ENCODE peak calls at places on chromosomes 5 and 9, in five cellular contexts. Q is IMR-90, I is mesenchymal stem cell, R is H9, Z is trophoblast cell. A is an unnamed sample.
A peak's percentile ranks its signal among the peaks of the same experiment; 100 is the strongest.

GRCh38 chr5:172931001-172931536 is 28.2 kb upstream of the RPL26L1 start:
- DNase-seq in I (peak; percentile 91), Z (peak; percentile 83), Q (peak; percentile 97), R (no peak), A (no peak)

GRCh38 chr5:80346055-80346454 is 26.3 kb downstream of the SPZ1 start:
- DNase-seq in I (peak; percentile 34), R (peak; percentile 63), Q (no peak), Z (peak; percentile 53), A (no peak)

GRCh38 chr9:129888085-129888808 is 53.0 kb downstream of the USP20 start:
- DNase-seq in R (no peak), Q (no peak), I (no peak), Z (peak; percentile 26), A (no peak)

GRCh38 chr5:55634204-55634785 is 77.8 kb downstream of the SLC38A9 start:
- DNase-seq in Q (peak; percentile 15), R (no peak), I (no peak), Z (no peak), A (no peak)

GRCh38 chr5:132147663-132148062 is 74.1 kb downstream of the CSF2 start:
- DNase-seq in Q (no peak), R (no peak), I (no peak), Z (no peak), A (no peak)

GRCh38 chr5:72366324-72366976 is 46.3 kb downstream of the PTCD2 start:
- DNase-seq in R (peak; percentile 48), Z (peak; percentile 96), I (peak; percentile 71), Q (peak; percentile 80), A (peak; percentile 61)

GRCh38 chr9:84266087-84266561 is 74.4 kb downstream of the SLC28A3 start:
- DNase-seq in Q (no peak), Z (no peak), I (no peak), R (peak; percentile 77), A (no peak)

GRCh38 chr5:109917154-109917546 is 227.4 kb downstream of the MAN2A1 start:
- DNase-seq in Q (no peak), I (no peak), R (no peak), Z (no peak), A (no peak)

GRCh38 chr9:2810424-2811075 is 33.3 kb downstream of the PUM3 start:
- DNase-seq in Z (no peak), Q (no peak), I (peak; percentile 30), R (no peak), A (no peak)

GRCh38 chr9:8890695-8891094 is 1091.1 kb upstream of the DMAC1 start:
- DNase-seq in Q (no peak), Z (peak; percentile 24), R (no peak), I (no peak), A (no peak)

GRCh38 chr5:56816546-56817081 is 1.3 kb downstream of the MAP3K1 start:
- DNase-seq in Q (peak; percentile 54), R (peak; percentile 83), Z (peak; percentile 77), I (peak; percentile 79), A (peak; percentile 45)

GRCh38 chr9:126055386-126055785 is 271.2 kb upstream of the MVB12B start:
- DNase-seq in R (no peak), Z (peak; percentile 82), I (peak; percentile 26), Q (peak; percentile 17), A (no peak)

GRCh38 chr5:165405340-165405739 is 1899.9 kb downstream of the MAT2B start:
- DNase-seq in Q (no peak), I (no peak), Z (no peak), R (no peak), A (no peak)

GRCh38 chr9:129173296-129174101 is 4.6 kb downstream of the IER5L start:
- DNase-seq in Q (no peak), I (peak; percentile 73), Z (peak; percentile 16), R (no peak), A (no peak)

GRCh38 chr5:132427285-132428146 is 58.0 kb downstream of the SLC22A5 start:
- DNase-seq in R (no peak), Z (peak; percentile 71), I (no peak), Q (no peak), A (no peak)

GRCh38 chr5:65862384-65862783 is 64.0 kb upstream of the ERBIN start:
- DNase-seq in Z (peak; percentile 30), R (no peak), Q (peak; percentile 8), I (no peak), A (no peak)

GRCh38 chr5:111017731-111018130 is 53.8 kb upstream of the TSLP start:
- DNase-seq in Z (no peak), I (no peak), R (no peak), Q (peak; percentile 63), A (no peak)

GRCh38 chr9:111659706-111660105 is 1.7 kb upstream of the GNG10 start:
- DNase-seq in I (no peak), Q (no peak), R (no peak), Z (no peak), A (no peak)

GRCh38 chr5:73451218-73452130 is 2.9 kb upstream of the FOXD1 start:
- DNase-seq in Z (peak; percentile 76), I (peak; percentile 46), R (peak; percentile 66), Q (peak; percentile 59), A (no peak)

GRCh38 chr5:165138261-165138660 is 1632.8 kb downstream of the MAT2B start:
- DNase-seq in Q (no peak), R (no peak), I (peak; percentile 16), Z (no peak), A (peak; percentile 30)

GRCh38 chr5:1806199-1806598 is 5.0 kb downstream of the NDUFS6 start:
- DNase-seq in Z (no peak), R (no peak), I (no peak), Q (no peak), A (no peak)

GRCh38 chr5:33257807-33258491 is 182.8 kb upstream of the TARS1 start:
- DNase-seq in R (no peak), Z (peak; percentile 5), Q (peak; percentile 89), I (peak; percentile 68), A (no peak)

GRCh38 chr9:134182554-134183219 is 18.3 kb upstream of the RNU6ATAC start:
- DNase-seq in R (no peak), Q (peak; percentile 26), I (peak; percentile 33), Z (no peak), A (no peak)

GRCh38 chr5:79416499-79416898 is 97.4 kb downstream of the HOMER1 start:
- DNase-seq in Z (no peak), Q (peak; percentile 4), R (no peak), I (peak; percentile 38), A (no peak)

GRCh38 chr9:114884787-114885452 is 45.5 kb downstream of the TNFSF8 start:
- DNase-seq in I (peak; percentile 42), Q (peak; percentile 22), Z (no peak), R (no peak), A (no peak)

GRCh38 chr5:149424371-149425315 is 45.6 kb upstream of the IL17B start:
- DNase-seq in Z (no peak), Q (no peak), I (no peak), R (peak; percentile 92), A (no peak)

GRCh38 chr5:149425729-149426128 is 46.6 kb upstream of the IL17B start:
- DNase-seq in Z (no peak), R (no peak), Q (no peak), I (no peak), A (no peak)

GRCh38 chr5:149421834-149422233 is 42.7 kb upstream of the IL17B start:
- DNase-seq in Q (peak; percentile 70), R (no peak), I (peak; percentile 91), Z (peak; percentile 81), A (no peak)

GRCh38 chr5:149422429-149423286 is 43.6 kb upstream of the IL17B start:
- DNase-seq in I (peak; percentile 99), R (peak; percentile 70), Q (peak; percentile 95), Z (no peak), A (no peak)

GRCh38 chr5:149423287-149424268 is 44.5 kb upstream of the IL17B start:
- DNase-seq in I (peak; percentile 88), Z (no peak), R (peak; percentile 45), Q (peak; percentile 85), A (no peak)
- H4K91ac ChIP-seq in I (peak overlapping the region; percentile 98), Z (peak overlapping the region; percentile 99), R (no peak overlapping the region), Q (peak overlapping the region; percentile 97), A (no peak overlapping the region)

DNA sequence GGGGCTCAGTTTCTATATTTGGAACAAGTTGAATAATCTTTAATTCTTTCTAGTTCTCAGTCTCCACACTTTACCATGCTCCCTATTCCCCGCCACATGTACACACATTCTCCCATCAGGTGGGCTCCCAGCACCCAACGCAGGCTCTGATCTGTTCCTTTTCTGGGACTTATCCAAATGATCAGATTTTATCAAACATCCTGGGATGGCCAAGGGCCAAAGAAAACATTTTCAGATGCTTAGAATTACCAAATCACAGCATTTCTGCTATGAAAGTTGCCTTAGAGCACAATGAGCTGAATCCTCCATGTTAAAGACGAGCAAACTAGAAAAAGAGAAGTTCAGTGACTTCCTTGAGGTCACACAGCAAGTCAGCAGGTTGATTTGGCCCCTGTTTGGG is 153.4 kb downstream of the SEC61B start:
- DNase-seq in R (no peak), Q (no peak), I (no peak), Z (no peak), A (no peak)
- H4K91ac ChIP-seq in R (no peak overlapping the region), Q (no peak overlapping the region), I (no peak overlapping the region), Z (no peak overlapping the region), A (no peak overlapping the region)

GRCh38 chr5:168110384-168110783 is 181.1 kb upstream of the WWC1 start:
- DNase-seq in R (no peak), Q (no peak), Z (no peak), I (no peak), A (no peak)
- H4K91ac ChIP-seq in R (no peak overlapping the region), Q (no peak overlapping the region), Z (no peak overlapping the region), I (no peak overlapping the region), A (no peak overlapping the region)

DNA sequence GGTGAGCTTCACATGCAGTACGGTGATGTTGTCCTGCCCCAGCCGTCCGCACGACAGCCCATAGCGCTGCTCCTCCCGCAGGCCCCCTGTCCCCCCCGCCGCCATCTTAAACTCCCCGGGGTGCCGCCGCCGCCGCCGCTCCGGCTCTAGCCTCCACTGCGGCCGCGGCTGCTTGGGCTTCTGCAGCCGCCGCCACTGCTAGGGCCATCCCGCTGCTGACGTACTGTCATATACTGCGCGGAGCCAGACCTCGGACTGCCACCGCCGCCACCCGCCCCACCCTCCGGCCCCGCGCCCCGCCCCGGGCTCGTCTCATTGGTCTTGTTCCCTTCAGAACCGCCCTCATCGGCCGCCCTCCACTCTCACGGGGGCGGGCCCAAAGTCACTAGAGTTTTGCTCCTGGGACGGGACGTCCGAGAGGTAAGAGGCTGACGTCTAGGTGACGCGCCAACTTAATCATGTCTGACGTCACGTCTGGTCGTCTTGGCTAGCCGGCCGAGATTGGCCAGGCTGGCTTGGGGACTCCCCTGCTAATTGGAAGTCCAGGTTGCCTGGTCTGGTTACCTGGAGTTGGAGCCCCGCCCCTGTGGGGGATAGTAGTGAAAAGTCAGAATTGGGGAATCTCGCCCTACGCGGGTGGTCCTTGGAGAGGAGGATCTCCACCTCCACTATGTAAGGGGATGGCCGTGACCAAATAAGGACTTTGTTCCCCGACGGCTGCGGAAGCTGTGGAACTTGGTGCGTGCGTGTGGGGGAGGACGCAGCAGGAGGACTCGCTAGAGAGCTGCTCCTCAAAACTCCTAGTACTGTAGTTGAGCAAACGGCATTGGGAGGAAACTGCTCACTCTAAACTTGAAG is at the start of gene ELL2:
- DNase-seq in Z (peak; percentile 100), I (peak; percentile 100), Q (peak; percentile 98), R (peak; percentile 100), A (peak; percentile 94)
- H4K91ac ChIP-seq in Z (peak within 1 kb of the TSS; percentile 64), I (peak within 1 kb of the TSS; percentile 95), Q (peak within 1 kb of the TSS; percentile 98), R (no peak within 1 kb of the TSS), A (no peak within 1 kb of the TSS)

GRCh38 chr5:45288746-45289145 is 407.4 kb downstream of the HCN1 start:
- DNase-seq in R (peak; percentile 28), I (no peak), Q (no peak), Z (no peak), A (peak; percentile 24)
- H4K91ac ChIP-seq in R (no peak overlapping the region), I (no peak overlapping the region), Q (no peak overlapping the region), Z (no peak overlapping the region), A (no peak overlapping the region)

A was measured in neuronal stem cell.